ENCODE peak calls at places on chromosomes 13 and 19, in six cellular contexts. L is activated CD4-positive, CD25-positive, alpha-beta regulatory T cell treated with anti-CD3 and anti-CD28 coated beads, Interleukin-2, amount 50 U/mL, for 72 hours; K is cardiac fibroblast; T is nephron progenitor cell; D is activated B cell treated with CpG ODN at 0.5 μM for 24 hours; O is RWPE2. F is an unnamed sample.

GRCh38 chr19:45336696-45337251 is 3.8 kb upstream of the KLC3 start:
- DNase-seq in L (no peak), K (no peak), T (no peak), D (no peak), O (no peak), F (no peak)

GRCh38 chr19:14250870-14251269 is 44.9 kb upstream of the ADGRL1 start:
- DNase-seq in L (no peak), K (no peak), T (no peak), D (no peak), O (no peak), F (no peak)

GRCh38 chr19:41871573-41872383 is 5.3 kb upstream of the CD79A start:
- DNase-seq in L (peak), K (peak), T (no peak), D (peak), O (no peak), F (no peak)

GRCh38 chr13:97856001-97856675 is 97.3 kb upstream of the IPO5 start:
- DNase-seq in L (no peak), K (peak), T (peak), D (no peak), O (no peak), F (no peak)

GRCh38 chr19:49555600-49556411 is 24.6 kb downstream of the NOSIP start:
- DNase-seq in L (no peak), K (peak), T (peak), D (no peak), O (no peak), F (no peak)

GRCh38 chr19:48950159-48950558 is 4.5 kb upstream of the BAX start:
- DNase-seq in L (no peak), K (no peak), T (no peak), D (no peak), O (no peak), F (no peak)

GRCh38 chr19:44776402-44777096 is 1.1 kb upstream of the CBLC start:
- DNase-seq in L (no peak), K (no peak), T (no peak), D (no peak), O (peak), F (no peak)

GRCh38 chr13:78806457-78806856 is 147.5 kb upstream of the OBI1 start:
- DNase-seq in L (no peak), K (no peak), T (no peak), D (no peak), O (no peak), F (no peak)

GRCh38 chr19:54114340-54114826 is 1.1 kb downstream of the TFPT start:
- DNase-seq in L (no peak), K (peak), T (no peak), D (no peak), O (no peak), F (no peak)

GRCh38 chr13:41058229-41059070 is 2.9 kb upstream of the WBP4 start:
- DNase-seq in L (no peak), K (no peak), T (no peak), D (no peak), O (no peak), F (no peak)

GRCh38 chr13:113441661-113442060 is 11.6 kb downstream of the ADPRHL1 start:
- DNase-seq in L (no peak), K (no peak), T (no peak), D (no peak), O (peak), F (peak)

GRCh38 chr13:105037064-105037463 is 1498.4 kb downstream of the EFNB2 start:
- DNase-seq in L (no peak), K (no peak), T (no peak), D (no peak), O (no peak), F (no peak)

F was measured in chondrocyte.